ENCODE peak calls at places on chromosomes 4 and X, in four cellular contexts. O is left cardiac atrium, G is substantia nigra, W is aorta. M is an unnamed sample.

GRCh38 chr4:176883681-176884418 is 91.1 kb upstream of the VEGFC start:
- DNase-seq in O (no peak), G (no peak), W (no peak), M (no peak)

GRCh38 chr4:187333151-187333550 is 609.5 kb upstream of the FAT1 start:
- DNase-seq in O (no peak), G (no peak), W (no peak), M (no peak)

GRCh38 chr4:54423066-54423465 is 194.0 kb downstream of the PDGFRA start:
- DNase-seq in O (no peak), G (no peak), W (no peak), M (no peak)

GRCh38 chr4:119103263-119103662 is 32.4 kb upstream of the MYOZ2 start:
- DNase-seq in O (peak; percentile 59), G (no peak), W (peak; percentile 83), M (no peak)

GRCh38 chr4:173538148-173538902 is 8.3 kb upstream of the HAND2 start:
- DNase-seq in O (peak; percentile 58), G (no peak), W (peak; percentile 82), M (no peak)

GRCh38 chr4:27000820-27001219 is 140.2 kb downstream of the STIM2 start:
- DNase-seq in O (no peak), G (no peak), W (no peak), M (no peak)

GRCh38 chrX:23317799-23318724 is 16.6 kb upstream of the PTCHD1 start:
- DNase-seq in O (no peak), G (no peak), W (peak; percentile 74), M (no peak)

GRCh38 chr4:176238819-176239218 is 30.2 kb downstream of the ASB5 start:
- DNase-seq in O (no peak), G (no peak), W (no peak), M (no peak)

GRCh38 chrX:107823456-107823855 is 2.2 kb upstream of the MID2 start:
- DNase-seq in O (no peak), G (no peak), W (no peak), M (no peak)

GRCh38 chr4:169690787-169691186 is 67.0 kb downstream of the HPF1 start:
- DNase-seq in O (no peak), G (no peak), W (no peak), M (no peak)

GRCh38 chr4:99349338-99349737 is 3.2 kb downstream of the ADH1C start:
- DNase-seq in O (no peak), G (no peak), W (no peak), M (no peak)

GRCh38 chrX:141641138-141641537 is 51.6 kb downstream of the SPANXA2 start:
- DNase-seq in O (no peak), G (no peak), W (no peak), M (no peak)

GRCh38 chr4:8618421-8618820 is 25.9 kb downstream of the CPZ start:
- DNase-seq in O (peak; percentile 4), G (no peak), W (peak; percentile 63), M (no peak)

GRCh38 chrX:2500681-2501151 is at the start of the genes DHRSX and ZBED1:
- DNase-seq in O (peak; percentile 60), G (no peak), W (peak; percentile 85), M (peak; percentile 74)

M was measured in sciatic nerve.